ENCODE peak calls at places on chromosome 14, in five cellular contexts. I is aorta, R is fibroblast of lung, A is OCI-LY7, K is colonic mucosa. W is an unnamed sample. For H3K36me3, the result is how much of the 10 kb centered on the place peaks cover.

GRCh38 chr14:22976620-22977433 is 5.5 kb downstream of the AJUBA start:
- DNase-seq in I (no peak), R (peak), A (peak), K (peak), W (no peak)

GRCh38 chr14:59254911-59255545 is 66.6 kb downstream of the DAAM1 start:
- DNase-seq in I (no peak), R (peak), A (no peak), K (peak), W (no peak)

GRCh38 chr14:93944348-93945069 is 17.4 kb downstream of the FAM181A start:
- DNase-seq in I (no peak), R (no peak), A (no peak), K (no peak), W (no peak)

GRCh38 chr14:56120091-56120632 is 2.0 kb downstream of the PELI2 start:
- DNase-seq in I (no peak), R (no peak), A (no peak), K (peak), W (peak)

GRCh38 chr14:101101456-101102056 is 198.0 kb upstream of the RTL1 start:
- DNase-seq in I (peak), R (peak), A (no peak), K (peak), W (no peak)

GRCh38 chr14:95482967-95483842 is 33.2 kb downstream of the SYNE3 start:
- DNase-seq in I (peak), R (peak), A (no peak), K (peak), W (no peak)

GRCh38 chr14:96881713-96882112 is 84.5 kb downstream of the VRK1 start:
- DNase-seq in I (no peak), R (no peak), A (no peak), K (no peak), W (no peak)

GRCh38 chr14:80784824-80785223 is 156.7 kb downstream of the CEP128 start:
- DNase-seq in I (no peak), R (no peak), A (no peak), K (no peak), W (no peak)

GRCh38 chr14:96631621-96632362 is 129.6 kb downstream of the PAPOLA start:
- DNase-seq in I (no peak), R (no peak), A (no peak), K (peak), W (no peak)

GRCh38 chr14:32709072-32709471 is 229.6 kb upstream of the NPAS3 start:
- DNase-seq in I (no peak), R (peak), A (no peak), K (no peak), W (no peak)

GRCh38 chr14:103378042-103378854 is 7.0 kb upstream of the MARK3 start:
- DNase-seq in I (no peak), R (no peak), A (no peak), K (no peak), W (no peak)

GRCh38 chr14:95887351-95887750 is 10.7 kb downstream of the TUNAR start:
- DNase-seq in I (no peak), R (no peak), A (no peak), K (no peak), W (no peak)

DNA sequence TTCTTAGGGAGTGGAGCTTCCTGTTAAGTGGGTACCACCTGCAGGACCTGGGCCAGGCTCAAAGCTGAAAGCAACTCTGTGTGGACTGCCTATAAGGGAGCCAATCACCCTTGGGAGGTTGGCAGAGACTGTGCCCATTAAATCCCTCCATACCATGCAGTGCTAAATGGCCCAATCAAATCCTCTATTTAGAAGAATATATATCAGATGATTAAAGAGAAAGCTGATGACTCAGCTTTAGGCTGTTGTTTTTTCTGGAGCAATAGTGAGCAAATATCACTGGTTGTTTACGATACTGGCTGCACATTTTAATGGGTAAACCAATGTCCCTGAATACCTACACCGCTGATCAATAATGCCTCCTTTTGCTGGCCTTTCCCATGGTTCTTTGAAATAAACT is 101.3 kb downstream of the TMX1 start:
- DNase-seq in I (no peak), R (no peak), A (no peak), K (no peak), W (no peak)
- H3K27ac ChIP-seq in I (no peak), R (no peak), A (no peak), K (no peak), W (no peak)

GRCh38 chr14:74549588-74549987 is 56.0 kb downstream of the ISCA2 start:
- DNase-seq in I (peak), R (no peak), A (no peak), K (no peak), W (no peak)

GRCh38 chr14:74551431-74551830 is 57.9 kb downstream of the ISCA2 start:
- DNase-seq in I (peak), R (no peak), A (no peak), K (no peak), W (no peak)

GRCh38 chr14:74550071-74550470 is 56.5 kb downstream of the ISCA2 start:
- DNase-seq in I (peak), R (no peak), A (no peak), K (no peak), W (no peak)

GRCh38 chr14:74551903-74552371 is 58.4 kb downstream of the ISCA2 start:
- DNase-seq in I (peak), R (no peak), A (no peak), K (peak), W (no peak)

GRCh38 chr14:74551001-74551400 is 57.4 kb downstream of the ISCA2 start:
- DNase-seq in I (peak), R (no peak), A (no peak), K (no peak), W (no peak)
- H3K36me3 ChIP-seq in I (under half), R (under half), A (under half), K (under half), W (under half)

GRCh38 chr14:77098470-77099353 is 654 bp downstream of the CIPC start:
- DNase-seq in I (peak), R (no peak), A (peak), K (peak), W (peak)
- H3K27ac ChIP-seq in I (peak), R (peak), A (peak), K (peak), W (peak)

GRCh38 chr14:99239661-99240092 is 32.3 kb downstream of the BCL11B start:
- DNase-seq in I (no peak), R (no peak), A (no peak), K (no peak), W (peak)
- H3K36me3 ChIP-seq in I (under half), R (under half), A (under half), K (under half), W (under half)

DNA sequence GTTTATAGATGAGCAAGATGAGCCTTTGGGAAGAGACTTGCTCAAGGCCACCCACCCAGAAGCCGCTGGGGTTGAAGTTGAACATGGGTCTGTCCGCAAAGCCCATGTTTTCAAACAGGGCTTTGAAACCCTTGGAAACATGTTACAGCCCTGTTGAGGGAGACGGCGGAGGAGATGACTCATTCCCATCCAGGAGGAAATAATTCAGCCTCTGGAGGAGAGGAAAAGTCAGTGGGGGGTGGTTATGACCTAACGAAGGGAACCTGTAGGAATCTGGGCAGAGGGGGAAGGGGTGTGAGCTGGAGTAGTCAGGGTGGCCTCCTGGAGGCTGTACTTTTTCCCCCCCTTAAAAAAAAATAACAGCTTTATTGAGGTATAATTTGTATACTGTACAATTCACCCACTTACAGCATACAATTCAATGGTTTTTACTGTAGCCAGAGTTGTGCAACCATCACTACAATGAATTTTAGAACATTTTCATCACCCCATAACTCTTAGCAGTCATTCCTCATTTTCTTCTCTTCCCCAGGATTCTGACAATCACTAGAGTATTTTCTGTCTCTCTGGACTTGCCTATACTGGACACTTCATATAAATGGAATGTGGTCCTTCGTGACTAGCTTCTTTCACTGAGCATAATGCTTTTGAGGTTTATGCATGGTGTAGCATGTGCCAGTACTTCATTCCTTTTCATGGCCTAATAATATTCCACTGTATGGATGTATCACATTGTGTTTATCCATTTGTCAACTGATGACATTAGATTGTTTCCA is 1.9 kb upstream of the RIN3 start:
- DNase-seq in I (peak), R (peak), A (no peak), K (peak), W (no peak)
- H3K27ac ChIP-seq in I (peak), R (peak), A (no peak), K (peak), W (no peak)

GRCh38 chr14:69540654-69541335 is 33.9 kb downstream of the CCDC177 start:
- DNase-seq in I (no peak), R (no peak), A (no peak), K (no peak), W (no peak)
- H3K36me3 ChIP-seq in I (under half), R (under half), A (under half), K (under half), W (under half)

DNA sequence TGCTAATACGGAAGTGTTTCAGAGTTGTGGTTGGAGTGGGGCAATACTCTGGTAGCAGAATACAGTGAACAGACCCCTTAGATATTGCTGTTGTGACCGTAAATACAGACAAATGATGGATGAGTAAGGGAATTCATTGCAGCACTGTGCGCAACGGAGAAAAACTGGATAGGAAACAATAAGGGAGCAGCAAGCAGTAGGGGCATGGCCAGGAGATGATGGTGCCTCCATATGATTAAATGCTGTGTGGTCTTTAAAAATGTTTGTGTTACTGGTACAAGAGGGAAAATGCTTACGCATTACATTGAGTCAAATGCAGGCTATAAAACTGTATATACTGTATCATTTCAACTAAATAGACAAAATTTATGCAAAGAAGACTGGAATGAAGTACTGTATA is 61.6 kb downstream of the EML1 start:
- DNase-seq in I (no peak), R (no peak), A (no peak), K (no peak), W (no peak)
- H3K27ac ChIP-seq in I (no peak), R (no peak), A (no peak), K (no peak), W (no peak)

GRCh38 chr14:51824191-51824590 is 36.2 kb upstream of the GNG2 start:
- DNase-seq in I (no peak), R (no peak), A (no peak), K (no peak), W (no peak)
- H3K36me3 ChIP-seq in I (under half), R (under half), A (under half), K (under half), W (under half)

W was measured in CD4-positive, alpha-beta memory T cell.